ENCODE peak calls at places on chromosome 9, in ten cellular contexts. One of them, this sample, is unnamed. For H3K27me3, the result is how much of the 10 kb centered on the place peaks cover.

GRCh38 chr9:27276182-27277030 is 20.5 kb downstream of the EQTN start:
- DNase-seq in tibial nerve: no peak
- DNase-seq in spleen: no peak
- DNase-seq in stomach: no peak
- DNase-seq in mammary epithelial cell: peak
- DNase-seq in CD8-positive, alpha-beta memory T cell: no peak
- DNase-seq in breast epithelium: no peak
- DNase-seq in GM23338: peak
- DNase-seq in AG04450: peak
- DNase-seq in sigmoid colon: no peak
- DNase-seq in this sample: peak

GRCh38 chr9:2749485-2749884 is 32.2 kb downstream of the KCNV2 start:
- DNase-seq in spleen: no peak
- DNase-seq in AG04450: no peak
- DNase-seq in CD8-positive, alpha-beta memory T cell: no peak
- DNase-seq in mammary epithelial cell: no peak
- DNase-seq in tibial nerve: no peak
- DNase-seq in sigmoid colon: no peak
- DNase-seq in breast epithelium: no peak
- DNase-seq in GM23338: no peak
- DNase-seq in stomach: no peak
- DNase-seq in this sample: no peak

GRCh38 chr9:136085815-136086212 is 9.3 kb downstream of the NACC2 start:
- DNase-seq in stomach: peak
- DNase-seq in tibial nerve: no peak
- DNase-seq in spleen: peak
- DNase-seq in AG04450: no peak
- DNase-seq in breast epithelium: no peak
- DNase-seq in CD8-positive, alpha-beta memory T cell: no peak
- DNase-seq in GM23338: no peak
- DNase-seq in sigmoid colon: peak
- DNase-seq in mammary epithelial cell: no peak
- DNase-seq in this sample: no peak

GRCh38 chr9:125747765-125748510 is 765 bp downstream of the PBX3 start:
- DNase-seq in sigmoid colon: peak
- DNase-seq in breast epithelium: no peak
- DNase-seq in AG04450: no peak
- DNase-seq in GM23338: peak
- DNase-seq in CD8-positive, alpha-beta memory T cell: peak
- DNase-seq in spleen: peak
- DNase-seq in tibial nerve: no peak
- DNase-seq in mammary epithelial cell: no peak
- DNase-seq in stomach: peak
- DNase-seq in this sample: peak

GRCh38 chr9:77648458-77649108 is 461 bp upstream of the GNA14 start:
- DNase-seq in CD8-positive, alpha-beta memory T cell: no peak
- DNase-seq in mammary epithelial cell: peak
- DNase-seq in stomach: peak
- DNase-seq in AG04450: no peak
- DNase-seq in sigmoid colon: peak
- DNase-seq in spleen: peak
- DNase-seq in GM23338: peak
- DNase-seq in tibial nerve: no peak
- DNase-seq in breast epithelium: peak
- DNase-seq in this sample: peak

GRCh38 chr9:126440938-126441337 is 114.3 kb downstream of the MVB12B start:
- DNase-seq in mammary epithelial cell: no peak
- DNase-seq in sigmoid colon: peak
- DNase-seq in tibial nerve: no peak
- DNase-seq in CD8-positive, alpha-beta memory T cell: no peak
- DNase-seq in AG04450: no peak
- DNase-seq in spleen: no peak
- DNase-seq in GM23338: peak
- DNase-seq in stomach: no peak
- DNase-seq in breast epithelium: no peak
- DNase-seq in this sample: peak

GRCh38 chr9:134693641-134694367 is 52.2 kb downstream of the COL5A1 start:
- DNase-seq in AG04450: no peak
- DNase-seq in tibial nerve: no peak
- DNase-seq in spleen: peak
- DNase-seq in sigmoid colon: peak
- DNase-seq in stomach: no peak
- DNase-seq in CD8-positive, alpha-beta memory T cell: no peak
- DNase-seq in breast epithelium: no peak
- DNase-seq in mammary epithelial cell: no peak
- DNase-seq in GM23338: no peak
- DNase-seq in this sample: no peak

GRCh38 chr9:111393971-111394370 is 63.9 kb upstream of the OR2K2 start:
- DNase-seq in CD8-positive, alpha-beta memory T cell: no peak
- DNase-seq in mammary epithelial cell: no peak
- DNase-seq in sigmoid colon: no peak
- DNase-seq in breast epithelium: no peak
- DNase-seq in tibial nerve: no peak
- DNase-seq in AG04450: no peak
- DNase-seq in stomach: no peak
- DNase-seq in spleen: no peak
- DNase-seq in GM23338: no peak
- DNase-seq in this sample: no peak

DNA sequence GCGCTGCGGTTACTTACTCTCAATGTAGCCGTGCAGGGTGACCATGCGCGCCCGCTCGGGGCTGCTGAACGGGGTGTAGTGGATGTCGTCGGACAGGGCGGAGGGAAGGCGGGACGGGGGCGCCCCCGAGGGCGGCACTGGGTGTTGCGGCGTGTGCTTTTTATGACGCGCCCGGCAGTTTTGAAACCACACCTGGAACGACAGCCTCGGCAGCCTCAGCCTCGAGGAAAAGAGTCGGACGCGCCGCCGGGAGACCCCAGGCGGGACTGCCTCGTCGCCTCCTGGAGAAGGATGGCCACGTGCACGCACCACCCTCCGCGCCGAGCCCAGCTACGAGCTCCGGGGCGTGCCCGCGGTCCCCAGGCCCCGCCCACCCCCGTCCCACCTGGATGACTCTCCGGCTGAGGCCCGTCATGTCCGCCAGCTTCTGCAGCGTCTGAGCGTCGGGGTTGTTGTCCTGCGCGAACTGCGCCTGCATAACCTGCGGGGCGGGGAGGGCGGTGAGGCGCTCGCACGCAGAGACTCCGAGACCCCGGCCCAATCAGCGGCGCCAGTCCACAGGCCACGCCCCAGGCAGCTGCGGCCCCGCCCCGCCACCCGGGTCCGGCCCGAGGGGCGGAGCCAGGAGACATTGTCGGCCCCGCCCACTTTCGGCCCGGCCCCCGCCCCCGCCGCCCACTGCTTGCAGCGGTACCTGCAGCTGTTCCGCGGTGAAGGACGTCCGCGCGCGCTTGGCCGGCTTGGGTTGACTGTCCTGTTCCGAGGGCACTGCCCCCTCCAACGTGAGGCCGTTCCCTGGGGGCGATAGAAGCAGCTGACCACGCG is 15.0 kb downstream of the LHX6 start:
- DNase-seq in sigmoid colon: peak
- DNase-seq in AG04450: no peak
- DNase-seq in spleen: no peak
- DNase-seq in tibial nerve: no peak
- DNase-seq in stomach: peak
- DNase-seq in GM23338: peak
- DNase-seq in CD8-positive, alpha-beta memory T cell: no peak
- DNase-seq in breast epithelium: no peak
- DNase-seq in mammary epithelial cell: peak
- DNase-seq in this sample: peak
- H3K27me3 ChIP-seq in sigmoid colon: half or more
- H3K27me3 ChIP-seq in AG04450: half or more
- H3K27me3 ChIP-seq in spleen: half or more
- H3K27me3 ChIP-seq in tibial nerve: under half
- H3K27me3 ChIP-seq in stomach: half or more
- H3K27me3 ChIP-seq in GM23338: half or more
- H3K27me3 ChIP-seq in CD8-positive, alpha-beta memory T cell: under half
- H3K27me3 ChIP-seq in breast epithelium: half or more
- H3K27me3 ChIP-seq in mammary epithelial cell: under half
- H3K27me3 ChIP-seq in this sample: half or more

GRCh38 chr9:87216036-87216435 is 268.7 kb upstream of the GAS1 start:
- DNase-seq in stomach: no peak
- DNase-seq in sigmoid colon: no peak
- DNase-seq in mammary epithelial cell: no peak
- DNase-seq in GM23338: no peak
- DNase-seq in CD8-positive, alpha-beta memory T cell: no peak
- DNase-seq in breast epithelium: no peak
- DNase-seq in AG04450: no peak
- DNase-seq in spleen: no peak
- DNase-seq in tibial nerve: no peak
- DNase-seq in this sample: no peak
- H3K27me3 ChIP-seq in stomach: under half
- H3K27me3 ChIP-seq in sigmoid colon: under half
- H3K27me3 ChIP-seq in mammary epithelial cell: under half
- H3K27me3 ChIP-seq in GM23338: under half
- H3K27me3 ChIP-seq in CD8-positive, alpha-beta memory T cell: under half
- H3K27me3 ChIP-seq in breast epithelium: under half
- H3K27me3 ChIP-seq in AG04450: under half
- H3K27me3 ChIP-seq in spleen: under half
- H3K27me3 ChIP-seq in tibial nerve: under half
- H3K27me3 ChIP-seq in this sample: under half

GRCh38 chr9:117412841-117413240 is 2.0 kb downstream of the ASTN2 start:
- DNase-seq in spleen: no peak
- DNase-seq in stomach: no peak
- DNase-seq in tibial nerve: no peak
- DNase-seq in breast epithelium: no peak
- DNase-seq in GM23338: peak
- DNase-seq in sigmoid colon: no peak
- DNase-seq in CD8-positive, alpha-beta memory T cell: no peak
- DNase-seq in AG04450: no peak
- DNase-seq in mammary epithelial cell: no peak
- DNase-seq in this sample: peak

GRCh38 chr9:117414906-117415583 is at the start of gene ASTN2:
- DNase-seq in spleen: no peak
- DNase-seq in CD8-positive, alpha-beta memory T cell: no peak
- DNase-seq in sigmoid colon: no peak
- DNase-seq in GM23338: peak
- DNase-seq in AG04450: no peak
- DNase-seq in tibial nerve: no peak
- DNase-seq in breast epithelium: no peak
- DNase-seq in mammary epithelial cell: no peak
- DNase-seq in stomach: no peak
- DNase-seq in this sample: peak

GRCh38 chr9:117415584-117415937 is 704 bp upstream of the ASTN2 start:
- DNase-seq in stomach: no peak
- DNase-seq in AG04450: no peak
- DNase-seq in spleen: no peak
- DNase-seq in GM23338: peak
- DNase-seq in sigmoid colon: no peak
- DNase-seq in mammary epithelial cell: no peak
- DNase-seq in breast epithelium: no peak
- DNase-seq in CD8-positive, alpha-beta memory T cell: no peak
- DNase-seq in tibial nerve: no peak
- DNase-seq in this sample: peak

GRCh38 chr9:117413346-117414219 is 1.3 kb downstream of the ASTN2 start:
- DNase-seq in GM23338: peak
- DNase-seq in mammary epithelial cell: peak
- DNase-seq in CD8-positive, alpha-beta memory T cell: no peak
- DNase-seq in sigmoid colon: no peak
- DNase-seq in AG04450: no peak
- DNase-seq in breast epithelium: no peak
- DNase-seq in stomach: no peak
- DNase-seq in tibial nerve: no peak
- DNase-seq in spleen: no peak
- DNase-seq in this sample: peak

DNA sequence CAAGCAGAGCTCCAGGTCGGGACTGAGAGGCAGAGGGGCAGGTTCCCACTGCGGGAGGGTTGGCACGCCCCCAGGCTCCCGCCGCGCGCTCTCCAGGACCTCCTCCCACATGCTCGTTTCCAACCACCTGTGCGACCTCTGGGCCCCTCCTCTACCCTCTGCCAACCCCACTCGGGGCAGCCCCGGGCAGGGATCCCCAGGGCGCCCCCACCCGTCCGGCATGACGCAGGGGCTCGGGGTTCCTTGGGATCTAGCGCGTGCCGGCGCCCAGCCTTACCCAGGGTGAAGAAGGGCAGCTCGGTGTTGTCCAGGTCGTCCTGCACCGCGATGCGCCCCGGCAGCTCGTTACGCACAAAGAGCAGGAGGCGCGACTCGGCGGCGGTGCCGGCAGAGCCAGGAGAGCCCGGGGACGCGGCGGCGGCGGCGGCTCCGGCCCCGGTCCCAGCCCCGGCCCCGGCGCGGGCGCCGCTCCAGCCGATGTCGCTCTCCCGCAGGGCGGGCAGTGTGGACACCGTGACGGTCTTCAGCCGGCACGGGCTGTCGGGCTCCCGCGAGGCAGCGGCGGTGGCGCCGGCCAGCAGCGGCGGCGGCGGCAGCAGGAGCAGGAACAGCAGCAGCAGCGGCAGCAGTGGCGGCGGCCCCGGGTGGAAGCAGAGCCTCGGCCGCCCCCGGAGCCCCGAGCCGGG is 494 bp downstream of the ASTN2 start:
- DNase-seq in spleen: no peak
- DNase-seq in tibial nerve: no peak
- DNase-seq in AG04450: no peak
- DNase-seq in sigmoid colon: no peak
- DNase-seq in breast epithelium: peak
- DNase-seq in stomach: peak
- DNase-seq in mammary epithelial cell: peak
- DNase-seq in CD8-positive, alpha-beta memory T cell: no peak
- DNase-seq in GM23338: peak
- DNase-seq in this sample: peak
- H3K27me3 ChIP-seq in spleen: half or more
- H3K27me3 ChIP-seq in tibial nerve: under half
- H3K27me3 ChIP-seq in AG04450: under half
- H3K27me3 ChIP-seq in sigmoid colon: half or more
- H3K27me3 ChIP-seq in breast epithelium: under half
- H3K27me3 ChIP-seq in stomach: under half
- H3K27me3 ChIP-seq in mammary epithelial cell: under half
- H3K27me3 ChIP-seq in CD8-positive, alpha-beta memory T cell: under half
- H3K27me3 ChIP-seq in GM23338: half or more
- H3K27me3 ChIP-seq in this sample: half or more

GRCh38 chr9:133629221-133630110 is 6.7 kb upstream of the DBH start:
- DNase-seq in tibial nerve: no peak
- DNase-seq in AG04450: no peak
- DNase-seq in stomach: no peak
- DNase-seq in CD8-positive, alpha-beta memory T cell: no peak
- DNase-seq in sigmoid colon: no peak
- DNase-seq in GM23338: no peak
- DNase-seq in spleen: no peak
- DNase-seq in breast epithelium: no peak
- DNase-seq in mammary epithelial cell: no peak
- DNase-seq in this sample: no peak

GRCh38 chr9:133621868-133622267 is 12.7 kb upstream of the FAM163B start:
- DNase-seq in GM23338: no peak
- DNase-seq in sigmoid colon: no peak
- DNase-seq in stomach: no peak
- DNase-seq in spleen: no peak
- DNase-seq in tibial nerve: no peak
- DNase-seq in AG04450: no peak
- DNase-seq in CD8-positive, alpha-beta memory T cell: no peak
- DNase-seq in breast epithelium: no peak
- DNase-seq in mammary epithelial cell: no peak
- DNase-seq in this sample: no peak

GRCh38 chr9:133631111-133631510 is 5.1 kb upstream of the DBH start:
- DNase-seq in breast epithelium: no peak
- DNase-seq in GM23338: no peak
- DNase-seq in stomach: no peak
- DNase-seq in AG04450: no peak
- DNase-seq in spleen: no peak
- DNase-seq in mammary epithelial cell: no peak
- DNase-seq in sigmoid colon: no peak
- DNase-seq in tibial nerve: no peak
- DNase-seq in CD8-positive, alpha-beta memory T cell: no peak
- DNase-seq in this sample: no peak

GRCh38 chr9:133628766-133629165 is 7.4 kb upstream of the DBH start:
- DNase-seq in GM23338: no peak
- DNase-seq in mammary epithelial cell: no peak
- DNase-seq in stomach: no peak
- DNase-seq in spleen: no peak
- DNase-seq in sigmoid colon: no peak
- DNase-seq in CD8-positive, alpha-beta memory T cell: no peak
- DNase-seq in tibial nerve: no peak
- DNase-seq in AG04450: no peak
- DNase-seq in breast epithelium: no peak
- DNase-seq in this sample: no peak

GRCh38 chr9:133627341-133627740 is 8.8 kb upstream of the DBH start:
- DNase-seq in GM23338: no peak
- DNase-seq in sigmoid colon: no peak
- DNase-seq in AG04450: no peak
- DNase-seq in breast epithelium: no peak
- DNase-seq in mammary epithelial cell: no peak
- DNase-seq in spleen: no peak
- DNase-seq in tibial nerve: no peak
- DNase-seq in stomach: no peak
- DNase-seq in CD8-positive, alpha-beta memory T cell: no peak
- DNase-seq in this sample: no peak
- H3K27me3 ChIP-seq in GM23338: under half
- H3K27me3 ChIP-seq in sigmoid colon: under half
- H3K27me3 ChIP-seq in AG04450: under half
- H3K27me3 ChIP-seq in breast epithelium: under half
- H3K27me3 ChIP-seq in mammary epithelial cell: under half
- H3K27me3 ChIP-seq in spleen: under half
- H3K27me3 ChIP-seq in tibial nerve: under half
- H3K27me3 ChIP-seq in stomach: under half
- H3K27me3 ChIP-seq in CD8-positive, alpha-beta memory T cell: under half
- H3K27me3 ChIP-seq in this sample: under half

This sample was measured in neural progenitor cell.